ENCODE peak calls at places on chromosomes 2 and 18, in four cellular contexts. P is A549, G is HepG2, I is IMR-90. Z is an unnamed sample.

GRCh38 chr2:17878222-17879136 is at the start of gene KCNS3:
- DNase-seq in I (peak), P (peak), G (no peak), Z (peak)

GRCh38 chr18:55879331-55879730 is 291.3 kb upstream of the TCF4 start:
- DNase-seq in I (peak), G (no peak), P (no peak), Z (no peak)

GRCh38 chr2:37635359-37636208 is 35.9 kb downstream of the CDC42EP3 start:
- DNase-seq in G (no peak), P (no peak), I (peak), Z (no peak)

GRCh38 chr2:219178377-219179175 is 501 bp downstream of the RETREG2 start:
- DNase-seq in I (peak), P (peak), G (no peak), Z (peak)

GRCh38 chr2:164737612-164738081 is 104.0 kb downstream of the COBLL1 start:
- DNase-seq in I (peak), P (peak), G (peak), Z (peak)

GRCh38 chr18:61948842-61949438 is 56.1 kb upstream of the RNF152 start:
- DNase-seq in I (no peak), G (no peak), P (no peak), Z (no peak)

GRCh38 chr2:163730556-163730955 is 5.3 kb downstream of the FIGN start:
- DNase-seq in G (no peak), P (no peak), I (no peak), Z (no peak)

GRCh38 chr2:114661926-114662670 is 219.7 kb downstream of the DPP10 start:
- DNase-seq in I (no peak), P (peak), G (no peak), Z (no peak)

GRCh38 chr2:209470-209869 is 54.4 kb downstream of the SH3YL1 start:
- DNase-seq in I (no peak), G (no peak), P (no peak), Z (no peak)

GRCh38 chr2:50691518-50691917 is 340.4 kb downstream of the NRXN1 start:
- DNase-seq in P (no peak), I (no peak), G (no peak), Z (no peak)

GRCh38 chr18:24138281-24138883 is 480 bp upstream of the CABYR start:
- DNase-seq in G (no peak), P (no peak), I (no peak), Z (no peak)

GRCh38 chr18:9694174-9694573 is 13.9 kb upstream of the RAB31 start:
- DNase-seq in I (no peak), P (no peak), G (no peak), Z (no peak)

GRCh38 chr2:15145046-15145817 is 415.9 kb downstream of the NBAS start:
- DNase-seq in I (no peak), G (no peak), P (no peak), Z (no peak)

GRCh38 chr18:10038268-10038667 is 124.5 kb downstream of the VAPA start:
- DNase-seq in P (no peak), I (no peak), G (no peak), Z (no peak)

GRCh38 chr2:222882484-222882928 is 21.7 kb downstream of the ACSL3 start:
- DNase-seq in G (no peak), I (no peak), P (no peak), Z (no peak)

GRCh38 chr2:112811841-112812306 is 24.7 kb downstream of the IL1B start:
- DNase-seq in I (peak), P (peak), G (peak), Z (no peak)

GRCh38 chr2:134133622-134134312 is 120.1 kb upstream of the MGAT5 start:
- DNase-seq in G (no peak), I (no peak), P (no peak), Z (no peak)

GRCh38 chr2:49936965-49937364 is 782.6 kb upstream of the FSHR start:
- DNase-seq in I (no peak), P (no peak), G (no peak), Z (no peak)

GRCh38 chr2:121532347-121532766 is 1.7 kb downstream of the RNU4ATAC start:
- DNase-seq in P (peak), G (peak), I (peak), Z (peak)

GRCh38 chr2:158025263-158025996 is 76.2 kb upstream of the UPP2 start:
- DNase-seq in I (peak), G (peak), P (no peak), Z (no peak)

GRCh38 chr2:55038428-55038827 is 11.8 kb downstream of the RTN4 start:
- DNase-seq in P (no peak), I (no peak), G (no peak), Z (no peak)

GRCh38 chr2:24360050-24360962 is at the start of gene ITSN2:
- DNase-seq in G (peak), P (peak), I (peak), Z (peak)

GRCh38 chr2:25301453-25302352 is 40.0 kb downstream of the DNMT3A start:
- DNase-seq in G (no peak), P (no peak), I (peak), Z (no peak)

GRCh38 chr2:44572196-44572900 is 210.6 kb downstream of the CAMKMT start:
- DNase-seq in I (peak), G (no peak), P (peak), Z (no peak)

GRCh38 chr2:72008608-72009007 is 139.1 kb downstream of the CYP26B1 start:
- DNase-seq in I (no peak), P (no peak), G (no peak), Z (no peak)
- TF ChIP-seq SMC3 in I (no peak), P (no peak), G (no peak), Z (no peak)

GRCh38 chr2:30424231-30424630 is 22.8 kb upstream of the LCLAT1 start:
- DNase-seq in P (no peak), I (no peak), G (no peak), Z (no peak)

GRCh38 chr2:30421026-30421425 is 26.0 kb upstream of the LCLAT1 start:
- DNase-seq in P (no peak), G (no peak), I (no peak), Z (peak)

GRCh38 chr2:30425326-30425725 is 21.7 kb upstream of the LCLAT1 start:
- DNase-seq in G (no peak), I (no peak), P (no peak), Z (no peak)

GRCh38 chr2:30421551-30422436 is 25.3 kb upstream of the LCLAT1 start:
- DNase-seq in I (peak), P (no peak), G (no peak), Z (peak)

GRCh38 chr2:30422437-30422805 is 24.6 kb upstream of the LCLAT1 start:
- DNase-seq in I (peak), P (peak), G (no peak), Z (no peak)
- TF ChIP-seq MAZ in I (no peak), P (no peak), G (no peak), Z (no peak)

DNA sequence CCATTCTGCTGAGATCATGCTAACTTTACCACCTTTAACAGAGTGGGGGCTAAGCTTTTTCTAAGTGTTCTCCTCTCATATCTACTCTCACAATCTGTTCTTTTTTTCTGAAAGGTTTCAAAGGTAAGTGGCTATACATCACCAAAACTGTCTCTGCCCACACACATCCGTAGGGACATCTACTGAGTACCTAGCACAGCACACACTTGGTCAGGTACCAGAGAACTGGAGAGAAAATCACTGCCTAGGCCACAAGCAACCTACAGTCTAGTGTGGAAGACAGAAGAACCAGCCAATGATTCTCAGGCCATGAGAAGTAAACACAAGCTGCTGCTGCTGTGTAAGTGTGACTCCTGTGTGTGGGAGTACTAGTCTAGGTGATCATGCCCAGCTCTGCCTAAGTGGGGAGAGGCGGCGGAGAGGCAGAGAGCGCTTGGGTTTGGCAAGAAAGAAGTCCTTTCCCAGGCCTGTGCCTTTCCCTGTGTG is 176.1 kb upstream of the ZFP36L2 start:
- DNase-seq in P (no peak), G (no peak), I (peak), Z (no peak)
- TF ChIP-seq BHLHE40 in P (no peak), G (no peak), I (no peak), Z (no peak)

GRCh38 chr18:45628979-45629958 is 14.0 kb downstream of the SLC14A2 start:
- DNase-seq in G (no peak), P (peak), I (peak), Z (no peak)
- TF ChIP-seq SMC3 in G (no peak), P (no peak), I (no peak), Z (no peak)

GRCh38 chr2:212451786-212452200 is 86.8 kb downstream of the ERBB4 start:
- DNase-seq in P (peak), G (peak), I (peak), Z (no peak)
- TF ChIP-seq MAZ in P (no peak), G (no peak), I (no peak), Z (no peak)

GRCh38 chr2:70751881-70752280 is 16.1 kb downstream of the ADD2 start:
- DNase-seq in G (no peak), P (no peak), I (no peak), Z (no peak)
- TF ChIP-seq BHLHE40 in G (no peak), P (no peak), I (no peak), Z (no peak)

DNA sequence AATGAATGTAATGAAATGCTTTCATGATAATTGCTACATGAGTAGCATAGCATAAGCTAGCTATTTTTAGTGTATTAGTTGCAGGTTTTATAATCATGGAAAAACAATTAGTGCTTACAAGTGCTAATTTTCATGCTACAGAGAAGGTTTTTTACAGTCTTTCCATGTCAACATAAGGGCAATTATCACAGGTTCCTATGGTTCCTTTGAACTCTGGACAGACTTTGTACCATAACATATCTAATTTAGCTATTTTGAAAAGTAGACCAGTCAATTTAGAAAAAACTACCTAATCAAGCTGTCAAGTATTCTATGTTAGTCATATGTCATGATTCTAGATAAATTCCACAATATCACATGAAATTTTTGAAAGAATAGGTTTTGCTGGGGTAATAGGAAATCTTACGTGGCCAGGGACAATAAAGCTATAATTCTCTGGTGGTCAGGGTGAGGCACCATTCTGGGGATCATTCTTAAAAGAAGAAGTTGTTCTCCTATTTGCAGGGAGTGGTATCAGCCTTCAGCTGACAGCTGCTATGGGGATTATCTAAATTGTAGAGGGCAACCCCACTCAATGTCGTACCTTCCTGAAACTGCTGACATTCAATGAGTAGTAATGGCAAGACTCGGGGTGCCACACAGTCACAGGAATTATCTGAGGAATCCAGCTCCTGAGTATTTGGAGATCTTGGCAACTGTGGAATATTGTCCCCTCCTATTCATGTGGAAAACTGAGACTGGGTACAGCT is 724.0 kb upstream of the LINC00305 start:
- DNase-seq in G (no peak), P (no peak), I (no peak), Z (no peak)
- TF ChIP-seq SMC3 in G (no peak), P (no peak), I (no peak), Z (no peak)

GRCh38 chr2:70094171-70094977 is 7.1 kb downstream of the PCBP1 start:
- DNase-seq in P (no peak), I (peak), G (peak), Z (no peak)
- TF ChIP-seq MAZ in P (no peak), I (no peak), G (no peak), Z (no peak)

GRCh38 chr18:51721388-51721787 is 523.9 kb upstream of the MEX3C start:
- DNase-seq in G (no peak), P (no peak), I (no peak), Z (no peak)
- TF ChIP-seq BHLHE40 in G (no peak), P (no peak), I (no peak), Z (no peak)

GRCh38 chr2:233676046-233676445 is 4.3 kb downstream of the UGT1A9 start:
- DNase-seq in G (no peak), I (no peak), P (peak), Z (no peak)
- TF ChIP-seq SMC3 in G (no peak), I (no peak), P (no peak), Z (no peak)

Z was measured in K562.